ENCODE peak calls at places on chromosome 4, in nine cellular contexts. A, Z, Q, M, F, R, P, Y and T are unnamed samples.

GRCh38 chr4:9933184-9933583 is 88.1 kb downstream of the SLC2A9 start:
- DNase-seq in A (no peak), Z (no peak), Q (no peak), M (no peak), F (no peak), R (no peak), P (no peak), Y (no peak), T (no peak)

GRCh38 chr4:138540056-138540800 is 298.1 kb upstream of the SLC7A11 start:
- DNase-seq in A (no peak), Z (no peak), Q (no peak), M (no peak), F (no peak), R (no peak), P (no peak), Y (no peak), T (no peak)

GRCh38 chr4:181592221-181592745 is 650.9 kb upstream of the TENM3 start:
- DNase-seq in A (no peak), Z (no peak), Q (no peak), M (no peak), F (no peak), R (no peak), P (no peak), Y (no peak), T (no peak)

GRCh38 chr4:6555519-6555918 is 19.5 kb upstream of the MAN2B2 start:
- DNase-seq in A (no peak), Z (no peak), Q (no peak), M (no peak), F (no peak), R (no peak), P (no peak), Y (no peak), T (no peak)

GRCh38 chr4:4693258-4693657 is 151.4 kb upstream of the STX18 start:
- DNase-seq in A (no peak), Z (no peak), Q (no peak), M (no peak), F (no peak), R (no peak), P (no peak), Y (no peak), T (no peak)

GRCh38 chr4:139892973-139893736 is 227.5 kb downstream of the MGST2 start:
- DNase-seq in A (no peak), Z (no peak), Q (no peak), M (no peak), F (no peak), R (no peak), P (no peak), Y (no peak), T (no peak)

GRCh38 chr4:119261986-119262385 is 49.5 kb downstream of the USP53 start:
- DNase-seq in A (no peak), Z (no peak), Q (no peak), M (no peak), F (no peak), R (no peak), P (no peak), Y (no peak), T (no peak)

GRCh38 chr4:2413821-2414610 is 4.4 kb downstream of the ZFYVE28 start:
- DNase-seq in A (no peak), Z (peak; percentile 87), Q (peak; percentile 26), M (no peak), F (no peak), R (no peak), P (no peak), Y (no peak), T (no peak)

GRCh38 chr4:80033581-80033980 is 39.4 kb downstream of the ANTXR2 start:
- DNase-seq in A (no peak), Z (no peak), Q (no peak), M (no peak), F (no peak), R (no peak), P (no peak), Y (no peak), T (no peak)

GRCh38 chr4:68162196-68162595 is 32.5 kb upstream of the TMPRSS11F start:
- DNase-seq in A (no peak), Z (no peak), Q (no peak), M (no peak), F (no peak), R (no peak), P (no peak), Y (no peak), T (no peak)

GRCh38 chr4:40713798-40714197 is 36.0 kb upstream of the NSUN7 start:
- DNase-seq in A (no peak), Z (no peak), Q (no peak), M (no peak), F (no peak), R (no peak), P (no peak), Y (no peak), T (no peak)

GRCh38 chr4:8269535-8270417 is at the start of gene HTRA3:
- DNase-seq in A (peak; percentile 19), Z (peak; percentile 35), Q (no peak), M (no peak), F (peak; percentile 44), R (no peak), P (no peak), Y (peak; percentile 47), T (no peak)

GRCh38 chr4:335515-335914 is 2.1 kb upstream of the ZNF141 start:
- DNase-seq in A (no peak), Z (no peak), Q (no peak), M (no peak), F (no peak), R (no peak), P (no peak), Y (no peak), T (no peak)

GRCh38 chr4:116702949-116703348 is 382.4 kb downstream of the TRAM1L1 start:
- DNase-seq in A (no peak), Z (no peak), Q (no peak), M (no peak), F (no peak), R (no peak), P (no peak), Y (no peak), T (no peak)

GRCh38 chr4:108425988-108426387 is 194.4 kb upstream of the RPL34 start:
- DNase-seq in A (no peak), Z (no peak), Q (no peak), M (no peak), F (peak; percentile 28), R (no peak), P (no peak), Y (no peak), T (no peak)

GRCh38 chr4:177484613-177485021 is 42.4 kb upstream of the AGA start:
- DNase-seq in A (no peak), Z (no peak), Q (no peak), M (no peak), F (peak; percentile 29), R (no peak), P (no peak), Y (no peak), T (no peak)

GRCh38 chr4:2785613-2786012 is 7.3 kb upstream of the SH3BP2 start:
- DNase-seq in A (no peak), Z (no peak), Q (no peak), M (peak; percentile 27), F (no peak), R (no peak), P (no peak), Y (no peak), T (no peak)

GRCh38 chr4:153780876-153781275 is 8.0 kb downstream of the SFRP2 start:
- DNase-seq in A (no peak), Z (no peak), Q (no peak), M (no peak), F (no peak), R (no peak), P (no peak), Y (no peak), T (no peak)

GRCh38 chr4:101981756-101982155 is 191.2 kb downstream of the BANK1 start:
- DNase-seq in A (no peak), Z (no peak), Q (no peak), M (no peak), F (no peak), R (no peak), P (no peak), Y (no peak), T (no peak)

GRCh38 chr4:72587334-72587733 is 18.3 kb upstream of the ADAMTS3 start:
- DNase-seq in A (no peak), Z (no peak), Q (no peak), M (no peak), F (no peak), R (no peak), P (no peak), Y (no peak), T (no peak)

GRCh38 chr4:98606879-98607278 is 51.5 kb downstream of the TSPAN5 start:
- DNase-seq in A (no peak), Z (no peak), Q (no peak), M (no peak), F (no peak), R (no peak), P (no peak), Y (no peak), T (no peak)

GRCh38 chr4:112213850-112214249 is 17.7 kb upstream of the AP1AR start:
- DNase-seq in A (no peak), Z (no peak), Q (no peak), M (no peak), F (no peak), R (no peak), P (no peak), Y (no peak), T (no peak)

GRCh38 chr4:8305851-8306361 is 36.4 kb downstream of the HTRA3 start:
- DNase-seq in A (no peak), Z (peak; percentile 8), Q (no peak), M (peak; percentile 71), F (no peak), R (no peak), P (no peak), Y (no peak), T (no peak)